ENCODE peak calls at places on chromosomes 1 and 21, in five cellular contexts. R is sciatic nerve, F is iris pigment epithelial cell, I is AG10803, H is cardiac fibroblast. S is an unnamed sample.

GRCh38 chr1:160550572-160551034 is 27.5 kb upstream of the SLAMF6 start:
- DNase-seq in H (no peak), F (no peak), R (no peak), I (no peak), S (no peak)

GRCh38 chr21:41739011-41739410 is 27.8 kb downstream of the RIPK4 start:
- DNase-seq in R (no peak), H (no peak), I (no peak), F (no peak), S (no peak)

GRCh38 chr1:27045973-27046558 is 33.4 kb upstream of the TENT5B start:
- DNase-seq in R (peak; percentile 86), F (peak; percentile 53), H (peak; percentile 80), I (peak; percentile 38), S (peak; percentile 63)

GRCh38 chr21:45465105-45465504 is 60.1 kb downstream of the COL18A1 start:
- DNase-seq in R (no peak), F (no peak), I (no peak), H (no peak), S (no peak)

GRCh38 chr1:210587547-210587946 is 258.8 kb downstream of the HHAT start:
- DNase-seq in R (no peak), H (no peak), I (peak; percentile 78), F (no peak), S (no peak)

GRCh38 chr1:48673725-48674124 is 103.0 kb downstream of the BEND5 start:
- DNase-seq in R (no peak), F (no peak), H (no peak), I (no peak), S (no peak)

GRCh38 chr1:22018583-22019559 is 17.4 kb downstream of the CELA3A start:
- DNase-seq in R (no peak), F (peak; percentile 91), H (peak; percentile 95), I (peak; percentile 90), S (peak; percentile 47)

GRCh38 chr21:18382141-18382540 is 21.4 kb downstream of the TMPRSS15 start:
- DNase-seq in I (no peak), H (no peak), F (no peak), R (no peak), S (no peak)

GRCh38 chr1:155134858-155135415 is 715 bp upstream of the SLC50A1 start:
- DNase-seq in H (peak; percentile 98), I (peak; percentile 91), R (peak; percentile 91), F (peak; percentile 98), S (peak; percentile 96)

GRCh38 chr1:208031316-208031931 is 120.5 kb upstream of the CD34 start:
- DNase-seq in R (peak; percentile 52), F (no peak), I (no peak), H (no peak), S (no peak)

GRCh38 chr1:31111290-31111951 is 45.9 kb upstream of the PUM1 start:
- DNase-seq in I (peak; percentile 77), H (peak; percentile 83), F (peak; percentile 83), R (peak; percentile 82), S (peak; percentile 17)

GRCh38 chr1:15384301-15384901 is 25.3 kb upstream of the EFHD2 start:
- DNase-seq in F (no peak), R (no peak), H (peak; percentile 10), I (peak; percentile 11), S (peak; percentile 51)

GRCh38 chr1:62194651-62195282 is at the start of gene L1TD1:
- DNase-seq in R (peak; percentile 69), F (no peak), H (no peak), I (no peak), S (no peak)

GRCh38 chr1:29325675-29326074 is 89.4 kb downstream of the PTPRU start:
- DNase-seq in I (no peak), R (no peak), F (no peak), H (no peak), S (no peak)

GRCh38 chr1:21665711-21666571 is 3.2 kb downstream of the RAP1GAP start:
- DNase-seq in H (peak; percentile 29), I (peak; percentile 25), R (peak; percentile 42), F (no peak), S (no peak)

GRCh38 chr1:235992346-235992745 is 72.5 kb downstream of the NID1 start:
- DNase-seq in I (no peak), F (no peak), R (no peak), H (no peak), S (no peak)

GRCh38 chr1:153789478-153790148 is 14.4 kb downstream of the SLC27A3 start:
- DNase-seq in R (no peak), H (no peak), I (no peak), F (no peak), S (no peak)

GRCh38 chr1:168610111-168610510 is 33.7 kb downstream of the XCL1 start:
- DNase-seq in H (no peak), F (no peak), R (no peak), I (no peak), S (no peak)

GRCh38 chr1:1437904-1438376 is 2.5 kb downstream of the VWA1 start:
- DNase-seq in R (no peak), F (no peak), I (no peak), H (no peak), S (no peak)

GRCh38 chr1:33328817-33329216 is 7.9 kb upstream of the A3GALT2 start:
- DNase-seq in R (peak; percentile 47), H (no peak), F (peak; percentile 12), I (no peak), S (no peak)

GRCh38 chr1:186605762-186606350 is 74.4 kb downstream of the PTGS2 start:
- DNase-seq in F (peak; percentile 73), H (peak; percentile 86), R (no peak), I (peak; percentile 66), S (peak; percentile 6)

GRCh38 chr1:228346731-228347130 is 59.9 kb downstream of the TRIM11 start:
- DNase-seq in R (peak; percentile 14), F (no peak), I (no peak), H (no peak), S (no peak)

GRCh38 chr21:45080639-45081414 is 6.4 kb downstream of the ADARB1 start:
- DNase-seq in F (peak; percentile 72), R (no peak), I (peak; percentile 59), H (peak; percentile 60), S (no peak)

GRCh38 chr1:245148069-245148468 is 6.7 kb upstream of the KIF26B start:
- DNase-seq in R (no peak), I (no peak), H (no peak), F (no peak), S (no peak)

GRCh38 chr1:3125078-3125477 is 56.1 kb downstream of the PRDM16 start:
- DNase-seq in H (no peak), F (no peak), R (no peak), I (no peak), S (no peak)

GRCh38 chr1:74502432-74502831 is 10.0 kb downstream of the LRRC53 start:
- DNase-seq in I (peak; percentile 54), R (no peak), H (peak; percentile 36), F (peak; percentile 25), S (no peak)

GRCh38 chr21:35225573-35225972 is 176.5 kb upstream of the RUNX1 start:
- DNase-seq in H (no peak), I (no peak), F (no peak), R (no peak), S (no peak)